ENCODE peak calls at places on chromosomes 5 and 9, in nine cellular contexts. O is thyroid gland, R is upper lobe of right lung, W is body of pancreas, J is adrenal gland, N is SK-N-SH, I is Caco-2, A is mammary epithelial cell, S is DND-41. D is an unnamed sample.

GRCh38 chr5:159353661-159354252 is 23.5 kb upstream of the IL12B start:
- DNase-seq in O (no peak), R (no peak), W (no peak), J (no peak), N (no peak), I (no peak), A (no peak), S (no peak), D (no peak)

GRCh38 chr5:154287136-154287535 is 96.6 kb downstream of the GALNT10 start:
- DNase-seq in O (peak; percentile 86), R (peak; percentile 69), W (peak; percentile 37), J (peak; percentile 33), N (no peak), I (peak; percentile 71), A (no peak), S (no peak), D (no peak)

GRCh38 chr5:141260458-141261237 is 15.5 kb downstream of the PCDHB15 start:
- DNase-seq in O (no peak), R (no peak), W (no peak), J (no peak), N (no peak), I (no peak), A (no peak), S (no peak), D (no peak)

GRCh38 chr5:160363122-160363521 is 7.3 kb downstream of the C1QTNF2 start:
- DNase-seq in O (peak; percentile 24), R (no peak), W (no peak), J (no peak), N (no peak), I (no peak), A (no peak), S (no peak), D (no peak)

GRCh38 chr5:168317521-168318147 is 26.2 kb downstream of the WWC1 start:
- DNase-seq in O (peak; percentile 38), R (no peak), W (peak; percentile 75), J (peak; percentile 18), N (peak; percentile 74), I (peak; percentile 90), A (peak; percentile 71), S (no peak), D (no peak)

GRCh38 chr5:3284506-3284905 is 311.1 kb upstream of the IRX1 start:
- DNase-seq in O (no peak), R (no peak), W (no peak), J (no peak), N (no peak), I (no peak), A (no peak), S (no peak), D (no peak)

GRCh38 chr5:74973694-74974093 is 78.7 kb downstream of the GCNT4 start:
- DNase-seq in O (no peak), R (no peak), W (no peak), J (no peak), N (no peak), I (no peak), A (no peak), S (no peak), D (no peak)

GRCh38 chr5:73692166-73692640 is 66.2 kb downstream of the ARHGEF28 start:
- DNase-seq in O (no peak), R (no peak), W (no peak), J (no peak), N (no peak), I (no peak), A (peak; percentile 86), S (no peak), D (no peak)

GRCh38 chr9:83047839-83048775 is 14.8 kb downstream of the RASEF start:
- DNase-seq in O (peak; percentile 94), R (no peak), W (peak; percentile 87), J (no peak), N (no peak), I (no peak), A (peak; percentile 78), S (no peak), D (peak; percentile 20)

GRCh38 chr5:143200781-143201398 is 202.6 kb downstream of the NR3C1 start:
- DNase-seq in O (no peak), R (no peak), W (no peak), J (peak; percentile 84), N (no peak), I (no peak), A (peak; percentile 96), S (peak; percentile 54), D (no peak)

GRCh38 chr9:38257626-38258215 is 134.8 kb upstream of the ALDH1B1 start:
- DNase-seq in O (no peak), R (no peak), W (no peak), J (no peak), N (no peak), I (no peak), A (no peak), S (no peak), D (no peak)

GRCh38 chr5:65623482-65623881 is 651 bp downstream of the TRIM23 start:
- DNase-seq in O (no peak), R (no peak), W (no peak), J (no peak), N (peak; percentile 4), I (no peak), A (no peak), S (no peak), D (no peak)

DNA sequence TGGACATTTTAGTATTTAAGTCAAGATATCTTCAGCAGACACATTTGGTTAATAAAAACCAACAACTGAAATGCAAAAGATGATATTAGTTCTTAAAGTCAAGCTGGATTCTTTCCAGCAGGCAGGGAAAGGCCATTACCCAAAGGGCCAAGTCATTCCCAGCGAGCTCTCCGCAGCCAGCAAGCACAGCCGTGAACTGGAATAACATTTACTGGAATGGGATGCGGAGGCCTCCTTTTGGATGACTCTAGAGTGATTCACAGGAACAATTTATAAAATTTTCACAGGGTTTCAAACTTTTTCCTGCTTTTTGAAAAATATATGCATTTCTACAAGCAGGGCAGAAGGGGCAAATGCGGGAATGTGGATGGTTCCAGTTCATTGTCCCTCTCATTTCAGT is 76.6 kb upstream of the DAB2 start:
- DNase-seq in O (no peak), R (no peak), W (no peak), J (peak; percentile 74), N (no peak), I (no peak), A (no peak), S (no peak), D (peak; percentile 61)
- H3K4me1 ChIP-seq in O (peaks cover 5% of the 10 kb centered on the region), R (peaks cover 11% of the 10 kb centered on the region), W (peaks cover 4% of the 10 kb centered on the region), J (peaks cover 24% of the 10 kb centered on the region), N (peaks cover 26% of the 10 kb centered on the region), I (no peaks in the 10 kb centered on the region), A (peaks cover 4% of the 10 kb centered on the region), S (no peaks in the 10 kb centered on the region), D (no peaks in the 10 kb centered on the region)

GRCh38 chr9:90835206-90835605 is 33.6 kb downstream of the SYK start:
- DNase-seq in O (peak; percentile 78), R (no peak), W (no peak), J (no peak), N (no peak), I (no peak), A (no peak), S (no peak), D (no peak)

GRCh38 chr9:90827181-90827866 is 25.7 kb downstream of the SYK start:
- DNase-seq in O (no peak), R (no peak), W (no peak), J (no peak), N (no peak), I (no peak), A (no peak), S (no peak), D (no peak)

GRCh38 chr9:90832251-90832650 is 30.6 kb downstream of the SYK start:
- DNase-seq in O (no peak), R (no peak), W (no peak), J (no peak), N (no peak), I (no peak), A (no peak), S (no peak), D (no peak)

GRCh38 chr9:90830051-90830450 is 28.4 kb downstream of the SYK start:
- DNase-seq in O (no peak), R (no peak), W (no peak), J (no peak), N (no peak), I (no peak), A (no peak), S (no peak), D (no peak)

DNA sequence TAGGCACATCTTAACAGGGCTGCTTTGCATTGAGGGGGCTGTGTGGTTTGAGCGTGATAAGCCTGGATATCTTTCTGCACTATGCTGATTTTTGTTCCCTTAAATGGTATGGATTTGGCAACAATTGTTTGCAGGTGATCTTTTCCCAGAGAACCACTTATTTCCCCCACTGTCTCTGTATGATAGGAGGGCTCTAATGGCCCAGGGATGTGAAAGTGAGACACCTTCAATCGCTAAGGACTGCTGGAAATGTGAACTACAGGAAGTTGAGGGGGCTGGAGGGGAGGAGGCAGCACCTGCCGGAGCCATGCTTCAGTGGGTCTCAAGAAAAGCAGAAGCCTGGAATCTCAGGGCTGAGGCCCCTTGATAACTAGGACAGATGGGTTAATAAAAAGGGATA is 29.4 kb downstream of the SYK start:
- DNase-seq in O (no peak), R (no peak), W (no peak), J (no peak), N (no peak), I (no peak), A (no peak), S (no peak), D (no peak)
- H3K4me1 ChIP-seq in O (peaks cover 21% of the 10 kb centered on the region), R (no peaks in the 10 kb centered on the region), W (peaks cover 21% of the 10 kb centered on the region), J (no peaks in the 10 kb centered on the region), N (no peaks in the 10 kb centered on the region), I (no peaks in the 10 kb centered on the region), A (no peaks in the 10 kb centered on the region), S (no peaks in the 10 kb centered on the region), D (no peaks in the 10 kb centered on the region)

GRCh38 chr9:16484744-16485143 is 385.7 kb downstream of the BNC2 start:
- DNase-seq in O (no peak), R (no peak), W (no peak), J (no peak), N (peak; percentile 52), I (no peak), A (peak; percentile 35), S (no peak), D (no peak)

GRCh38 chr9:16485155-16485554 is 385.3 kb downstream of the BNC2 start:
- DNase-seq in O (no peak), R (no peak), W (no peak), J (no peak), N (no peak), I (no peak), A (peak; percentile 9), S (no peak), D (no peak)

GRCh38 chr9:16485575-16486321 is 384.7 kb downstream of the BNC2 start:
- DNase-seq in O (no peak), R (no peak), W (no peak), J (no peak), N (no peak), I (no peak), A (no peak), S (no peak), D (no peak)

GRCh38 chr9:16484178-16484577 is 386.3 kb downstream of the BNC2 start:
- DNase-seq in O (no peak), R (no peak), W (no peak), J (no peak), N (peak; percentile 75), I (no peak), A (no peak), S (no peak), D (no peak)

GRCh38 chr9:16487915-16488314 is 382.6 kb downstream of the BNC2 start:
- DNase-seq in O (no peak), R (no peak), W (no peak), J (no peak), N (no peak), I (no peak), A (no peak), S (no peak), D (no peak)
- H3K4me1 ChIP-seq in O (peaks cover 11% of the 10 kb centered on the region), R (no peaks in the 10 kb centered on the region), W (no peaks in the 10 kb centered on the region), J (no peaks in the 10 kb centered on the region), N (no peaks in the 10 kb centered on the region), I (no peaks in the 10 kb centered on the region), A (no peaks in the 10 kb centered on the region), S (no peaks in the 10 kb centered on the region), D (no peaks in the 10 kb centered on the region)

GRCh38 chr5:181259974-181260719 is 796 bp downstream of the TRIM52 start:
- DNase-seq in O (no peak), R (no peak), W (no peak), J (no peak), N (peak; percentile 36), I (no peak), A (peak; percentile 18), S (no peak), D (no peak)
- H3K4me1 ChIP-seq in O (peaks cover 33% of the 10 kb centered on the region), R (peaks cover 51% of the 10 kb centered on the region), W (peaks cover 49% of the 10 kb centered on the region), J (peaks cover 24% of the 10 kb centered on the region), N (no peaks in the 10 kb centered on the region), I (peaks cover 11% of the 10 kb centered on the region), A (peaks cover 16% of the 10 kb centered on the region), S (peaks cover 64% of the 10 kb centered on the region), D (peaks cover 14% of the 10 kb centered on the region)

D was measured in testis.